ENCODE peak calls at places on chromosome 20, in seven cellular contexts. Y is esophagus muscularis mucosa; N is OCI-LY7; O is effector memory CD4-positive, alpha-beta T cell; W is SJSA1; U is pancreas; T is cardiac muscle cell. I is an unnamed sample.

GRCh38 chr20:10924628-10925266 is 250.9 kb upstream of the JAG1 start:
- DNase-seq in Y (no peak), O (no peak), W (peak; percentile 48), U (no peak), T (peak; percentile 57), N (no peak), I (no peak)

GRCh38 chr20:43963872-43964791 is 49.5 kb downstream of the TOX2 start:
- DNase-seq in W (no peak), T (no peak), U (no peak), N (no peak), Y (no peak), O (peak; percentile 31), I (peak; percentile 69)

GRCh38 chr20:31440012-31440659 is at the start of gene DEFB123:
- DNase-seq in Y (no peak), T (no peak), U (no peak), O (no peak), W (no peak), N (no peak), I (no peak)

GRCh38 chr20:17108896-17109295 is 117.9 kb upstream of the PCSK2 start:
- DNase-seq in T (no peak), U (no peak), Y (peak; percentile 64), N (no peak), O (no peak), W (no peak), I (no peak)

GRCh38 chr20:61285152-61285645 is 33.1 kb downstream of the CDH4 start:
- DNase-seq in T (no peak), N (no peak), O (no peak), U (no peak), W (no peak), Y (no peak), I (no peak)

GRCh38 chr20:35174458-35175216 is 2.8 kb downstream of the PROCR start:
- DNase-seq in Y (no peak), W (no peak), O (no peak), T (no peak), N (no peak), U (peak; percentile 60), I (peak; percentile 52)

GRCh38 chr20:2955257-2955950 is 82.1 kb downstream of the PTPRA start:
- DNase-seq in O (no peak), Y (no peak), N (no peak), W (no peak), U (no peak), T (no peak), I (no peak)

GRCh38 chr20:55961351-55962320 is 43.7 kb downstream of the CBLN4 start:
- DNase-seq in O (no peak), Y (no peak), N (no peak), U (no peak), T (no peak), W (no peak), I (no peak)

GRCh38 chr20:56178219-56178618 is 70.3 kb upstream of the MC3R start:
- DNase-seq in O (no peak), T (no peak), N (no peak), W (no peak), Y (no peak), U (no peak), I (no peak)

GRCh38 chr20:8428988-8429387 is 296.9 kb downstream of the PLCB1 start:
- DNase-seq in N (no peak), W (no peak), T (no peak), U (no peak), O (no peak), Y (no peak), I (no peak)

GRCh38 chr20:10527781-10528180 is 92.7 kb downstream of the SLX4IP start:
- DNase-seq in W (no peak), O (no peak), T (no peak), N (no peak), U (no peak), Y (no peak), I (no peak)

GRCh38 chr20:41003143-41003932 is 25.3 kb upstream of the TOP1 start:
- DNase-seq in N (no peak), Y (no peak), W (peak; percentile 99), T (no peak), O (peak; percentile 69), U (no peak), I (peak; percentile 70)

DNA sequence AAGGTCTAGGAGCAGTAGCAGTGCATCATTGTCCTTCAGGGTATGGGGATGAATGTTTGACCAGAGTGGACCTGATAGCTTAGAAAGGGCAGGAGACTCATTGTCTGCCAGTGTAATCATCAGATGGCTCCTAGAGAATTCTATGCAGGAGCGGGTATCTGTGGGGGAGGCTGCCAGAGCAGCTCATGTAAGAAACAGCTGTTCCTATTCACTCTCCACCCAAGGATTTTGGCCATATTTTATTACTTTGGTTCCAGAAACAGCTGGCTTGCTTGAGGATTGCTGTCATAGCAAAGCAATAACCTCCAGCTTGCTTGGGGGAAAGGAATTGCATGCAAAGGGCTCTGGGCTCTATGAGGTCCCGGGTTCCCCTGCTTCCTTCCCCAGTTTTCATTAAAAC is 44.1 kb downstream of the RALY start:
- DNase-seq in W (no peak), T (no peak), O (no peak), Y (no peak), U (no peak), N (no peak), I (no peak)
- H3K4me1 ChIP-seq in W (no peaks in the 10 kb centered on the region), T (peaks cover 62% of the 10 kb centered on the region), O (peaks cover 15% of the 10 kb centered on the region), Y (peaks cover 70% of the 10 kb centered on the region), U (peaks cover 14% of the 10 kb centered on the region), N (peaks cover 3% of the 10 kb centered on the region), I (peaks cover 69% of the 10 kb centered on the region)

DNA sequence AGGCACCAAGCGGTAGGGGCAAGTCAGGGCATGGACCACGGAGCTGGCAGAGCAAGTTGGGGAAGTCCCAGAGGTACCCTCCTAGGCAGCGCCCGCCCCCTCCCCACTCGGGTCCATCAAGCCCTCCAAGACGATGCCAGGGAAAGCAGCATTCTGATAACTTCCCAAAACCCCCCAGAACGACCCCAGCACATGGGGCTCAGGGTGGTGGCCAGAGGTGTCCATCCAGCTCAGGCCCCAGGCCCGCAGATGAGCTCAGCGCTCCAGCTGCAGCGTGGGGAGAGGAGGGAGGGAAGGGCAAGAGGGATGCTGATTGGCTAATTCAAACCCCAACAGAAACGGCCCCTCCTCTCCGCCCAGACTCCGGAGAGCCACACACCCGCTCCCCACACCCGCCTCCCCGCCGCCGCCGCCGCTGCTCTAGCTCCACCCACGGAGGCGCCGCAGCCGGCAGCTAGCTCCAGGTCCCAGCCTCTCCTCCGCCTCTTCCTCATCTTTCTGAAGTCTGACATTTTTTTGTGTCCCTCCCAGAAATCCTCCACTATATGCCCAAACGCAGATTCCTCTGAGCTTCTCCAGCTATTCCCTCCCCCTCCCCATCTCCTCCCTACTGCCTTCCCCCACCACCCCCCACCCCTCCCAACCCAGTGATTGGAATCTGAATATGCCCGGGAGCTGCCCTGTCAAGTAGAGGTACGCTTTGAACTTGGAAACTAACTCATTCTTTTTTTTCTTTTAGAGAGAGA is 40.3 kb upstream of the TLDC2 start:
- DNase-seq in Y (peak; percentile 98), N (peak; percentile 93), U (peak; percentile 95), T (peak; percentile 95), O (peak; percentile 65), W (peak; percentile 94), I (peak; percentile 91)
- H3K4me3 ChIP-seq in Y (peak overlapping the region; percentile 34), N (peak overlapping the region; percentile 60), U (peak overlapping the region; percentile 33), T (no peak overlapping the region), O (peak overlapping the region; percentile 51), W (no peak overlapping the region), I (peak overlapping the region; percentile 35)

GRCh38 chr20:63843222-63843621 is 12.2 kb upstream of the ZBTB46 start:
- DNase-seq in N (no peak), T (no peak), Y (no peak), U (no peak), O (no peak), W (no peak), I (no peak)

GRCh38 chr20:63842258-63842657 is 11.2 kb upstream of the ZBTB46 start:
- DNase-seq in U (no peak), T (no peak), Y (no peak), O (no peak), N (no peak), W (no peak), I (no peak)

GRCh38 chr20:63844384-63845025 is 13.4 kb upstream of the ZBTB46 start:
- DNase-seq in Y (no peak), U (no peak), N (no peak), O (no peak), W (no peak), T (no peak), I (no peak)

GRCh38 chr20:63846128-63846771 is 15.0 kb upstream of the ABHD16B start:
- DNase-seq in T (peak; percentile 93), N (no peak), W (no peak), O (no peak), U (peak; percentile 65), Y (no peak), I (no peak)

DNA sequence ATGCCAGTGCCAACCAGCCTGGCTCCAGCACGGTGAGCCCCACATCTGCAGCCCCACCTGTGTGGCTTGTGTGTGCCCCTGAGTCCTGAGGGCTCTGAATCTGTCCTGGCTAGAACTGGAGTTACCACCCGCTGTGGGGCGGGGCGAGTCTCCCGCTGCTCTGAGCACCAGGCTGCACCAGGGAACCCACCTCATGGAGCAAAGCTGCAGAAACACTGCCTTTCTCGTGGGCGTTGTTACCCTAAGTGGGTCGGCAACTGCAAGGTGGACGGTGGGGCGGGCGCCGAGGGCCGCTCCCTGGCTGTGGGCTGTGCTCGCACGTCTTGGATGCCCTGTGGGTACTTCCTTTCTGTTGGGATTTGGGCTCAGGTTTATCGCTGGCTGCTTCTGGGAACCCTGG is 12.7 kb upstream of the ZBTB46 start:
- DNase-seq in O (no peak), Y (no peak), T (no peak), U (no peak), W (no peak), N (no peak), I (no peak)
- H3K4me1 ChIP-seq in O (peaks cover 31% of the 10 kb centered on the region), Y (peaks cover 48% of the 10 kb centered on the region), T (peaks cover 31% of the 10 kb centered on the region), U (no peaks in the 10 kb centered on the region), W (peaks cover 13% of the 10 kb centered on the region), N (no peaks in the 10 kb centered on the region), I (peaks cover 9% of the 10 kb centered on the region)

GRCh38 chr20:51800769-51801219 is 1.5 kb downstream of the SALL4 start:
- DNase-seq in W (peak; percentile 26), T (peak; percentile 51), Y (no peak), O (no peak), U (peak; percentile 46), N (no peak), I (no peak)

GRCh38 chr20:51800132-51800721 is 2.1 kb downstream of the SALL4 start:
- DNase-seq in W (peak; percentile 35), T (peak; percentile 91), U (peak; percentile 88), N (peak; percentile 45), Y (no peak), O (no peak), I (peak; percentile 36)

GRCh38 chr20:51796332-51796731 is 6.0 kb downstream of the SALL4 start:
- DNase-seq in W (no peak), Y (no peak), O (no peak), N (no peak), U (no peak), T (no peak), I (no peak)

GRCh38 chr20:51799586-51799985 is 2.7 kb downstream of the SALL4 start:
- DNase-seq in N (no peak), T (no peak), U (no peak), W (no peak), O (no peak), Y (no peak), I (no peak)

DNA sequence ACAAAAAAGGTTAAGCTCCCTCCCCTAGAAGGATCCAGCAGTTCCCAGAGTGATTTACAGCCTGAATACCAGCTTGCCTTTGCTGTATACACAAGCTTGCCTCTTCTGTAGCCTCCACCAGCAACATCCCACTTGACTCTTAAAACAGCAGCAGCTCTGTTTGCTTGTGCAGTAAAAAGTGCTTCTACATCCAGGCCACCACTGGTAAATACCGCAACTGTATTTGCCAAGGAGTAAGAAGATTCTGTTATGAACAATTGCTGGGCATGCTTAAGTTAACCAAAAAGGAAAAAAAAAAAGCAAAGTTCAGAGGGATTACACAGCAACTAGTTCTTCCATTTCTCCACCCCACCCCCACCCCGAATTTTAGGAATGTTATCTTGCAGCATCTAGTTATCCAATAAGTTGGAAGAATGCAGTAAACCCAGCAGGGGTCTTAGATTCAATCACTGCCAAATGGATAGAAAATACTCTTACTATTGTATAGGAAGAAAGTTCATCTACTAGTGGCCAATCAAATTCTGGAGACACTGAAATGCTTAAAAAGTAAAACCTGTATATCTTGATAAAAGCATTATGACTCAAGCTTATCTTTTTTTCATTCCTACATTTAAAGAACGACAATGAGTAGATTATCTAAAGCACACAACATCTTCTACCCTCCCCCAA is 4.8 kb downstream of the SALL4 start:
- DNase-seq in T (peak; percentile 25), Y (no peak), U (no peak), O (no peak), N (no peak), W (peak; percentile 6), I (no peak)
- H3K4me3 ChIP-seq in T (no peak overlapping the region), Y (no peak overlapping the region), U (no peak overlapping the region), O (no peak overlapping the region), N (no peak overlapping the region), W (no peak overlapping the region), I (no peak overlapping the region)

I was measured in psoas muscle.